ENCODE peak calls at places on chromosomes 7 and 10, in four cellular contexts. F is IMR-90, O is adrenal gland, V is ovary. L is an unnamed sample.

GRCh38 chr7:81499262-81500116 is 270.4 kb downstream of the HGF start:
- DNase-seq in F (peak; percentile 89), O (peak; percentile 26), V (no peak), L (peak; percentile 49)

GRCh38 chr10:48523820-48524758 is 80.8 kb downstream of the ARHGAP22 start:
- DNase-seq in F (no peak), O (peak; percentile 23), V (peak; percentile 60), L (no peak)

GRCh38 chr10:130027716-130028464 is 63.8 kb upstream of the EBF3 start:
- DNase-seq in F (no peak), O (peak; percentile 4), V (no peak), L (no peak)

GRCh38 chr10:5942001-5942400 is 35.3 kb downstream of the IL15RA start:
- DNase-seq in F (no peak), O (no peak), V (no peak), L (no peak)

GRCh38 chr10:77458986-77459590 is 178.5 kb downstream of the KCNMA1 start:
- DNase-seq in F (peak; percentile 49), O (no peak), V (no peak), L (no peak)

GRCh38 chr7:17593854-17594419 is 295.5 kb downstream of the AHR start:
- DNase-seq in F (peak; percentile 18), O (no peak), V (no peak), L (no peak)

GRCh38 chr7:5451391-5451790 is 27.8 kb upstream of the TNRC18 start:
- DNase-seq in F (no peak), O (no peak), V (no peak), L (no peak)

GRCh38 chr7:2518101-2518500 is 1.5 kb upstream of the LFNG start:
- DNase-seq in F (no peak), O (no peak), V (no peak), L (no peak)

GRCh38 chr10:113752553-113752952 is 1.1 kb downstream of the PLEKHS1 start:
- DNase-seq in F (no peak), O (no peak), V (no peak), L (no peak)

GRCh38 chr7:16918288-16918895 is 36.6 kb upstream of the AGR3 start:
- DNase-seq in F (peak; percentile 64), O (peak; percentile 54), V (no peak), L (peak; percentile 28)

GRCh38 chr10:44234471-44234850 is 150.4 kb downstream of the CXCL12 start:
- DNase-seq in F (no peak), O (no peak), V (no peak), L (no peak)

GRCh38 chr7:1099637-1100036 is 11.7 kb downstream of the GPER1 start:
- DNase-seq in F (no peak), O (no peak), V (no peak), L (no peak)

GRCh38 chr7:158049271-158049670 is 538.4 kb downstream of the PTPRN2 start:
- DNase-seq in F (no peak), O (no peak), V (no peak), L (no peak)

GRCh38 chr10:42583828-42584227 is 54.5 kb downstream of the ZNF33B start:
- DNase-seq in F (no peak), O (no peak), V (no peak), L (no peak)

GRCh38 chr7:106114735-106115383 is 2.7 kb upstream of the SYPL1 start:
- DNase-seq in F (no peak), O (no peak), V (no peak), L (no peak)

GRCh38 chr7:158894825-158895224 is 38.5 kb downstream of the DYNC2I1 start:
- DNase-seq in F (no peak), O (no peak), V (no peak), L (no peak)

GRCh38 chr7:16801111-16801542 is 3.7 kb downstream of the AGR2 start:
- DNase-seq in F (peak; percentile 83), O (peak; percentile 31), V (no peak), L (no peak)

GRCh38 chr7:99379043-99379577 is 4.6 kb downstream of the ARPC1B start:
- DNase-seq in F (peak; percentile 88), O (peak; percentile 59), V (no peak), L (no peak)

GRCh38 chr7:82194011-82194410 is 249.6 kb downstream of the CACNA2D1 start:
- DNase-seq in F (peak; percentile 66), O (peak; percentile 82), V (no peak), L (no peak)

GRCh38 chr7:72411419-72411818 is 719 bp downstream of the CALN1 start:
- DNase-seq in F (no peak), O (no peak), V (no peak), L (no peak)

GRCh38 chr7:138889566-138889965 is 91.6 kb upstream of the ATP6V0A4 start:
- DNase-seq in F (peak; percentile 52), O (no peak), V (no peak), L (no peak)

GRCh38 chr10:49089152-49089788 is 26.1 kb downstream of the VSTM4 start:
- DNase-seq in F (no peak), O (no peak), V (no peak), L (no peak)

GRCh38 chr10:7505196-7505595 is 94.4 kb upstream of the SFMBT2 start:
- DNase-seq in F (no peak), O (no peak), V (no peak), L (no peak)

GRCh38 chr10:70466951-70467350 is 11.6 kb upstream of the PALD1 start:
- DNase-seq in F (no peak), O (no peak), V (no peak), L (no peak)

GRCh38 chr7:98559958-98560357 is 57.1 kb upstream of the NPTX2 start:
- DNase-seq in F (no peak), O (no peak), V (no peak), L (no peak)

GRCh38 chr10:89042547-89042946 is 51.9 kb downstream of the FAS start:
- DNase-seq in F (no peak), O (no peak), V (no peak), L (no peak)

GRCh38 chr10:33106767-33107166 is 148.7 kb upstream of the ITGB1 start:
- DNase-seq in F (no peak), O (no peak), V (no peak), L (no peak)

GRCh38 chr7:92255308-92255707 is 9.5 kb downstream of the ANKIB1 start:
- DNase-seq in F (peak; percentile 93), O (peak; percentile 64), V (no peak), L (no peak)

GRCh38 chr7:45920543-45921380 is at the start of gene IGFBP3:
- DNase-seq in F (peak; percentile 69), O (peak; percentile 15), V (peak; percentile 44), L (peak; percentile 36)

GRCh38 chr10:29370612-29371092 is 81.8 kb downstream of the LYZL1 start:
- DNase-seq in F (no peak), O (no peak), V (no peak), L (no peak)

GRCh38 chr7:4739528-4739992 is 35.9 kb upstream of the AP5Z1 start:
- DNase-seq in F (peak; percentile 38), O (peak; percentile 66), V (no peak), L (no peak)

DNA sequence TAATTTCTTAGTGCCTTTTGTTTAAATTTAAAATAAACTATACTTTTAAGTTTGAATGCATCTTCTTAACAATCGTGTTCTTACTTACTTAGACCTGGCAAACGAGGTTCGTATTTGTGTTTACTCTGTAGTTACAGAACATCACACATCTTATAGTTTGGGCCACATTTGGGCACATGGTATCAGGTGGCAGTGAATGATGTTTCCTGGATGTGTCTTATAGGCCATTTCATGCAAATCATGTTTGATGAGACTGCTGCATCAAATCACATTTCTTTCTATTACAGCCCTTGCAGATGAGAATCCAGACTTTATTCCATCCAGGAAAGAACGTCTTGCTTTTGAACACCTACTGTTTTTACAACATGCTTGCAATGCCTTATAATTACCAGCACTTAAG is 78.5 kb downstream of the RBM33 start:
- DNase-seq in F (no peak), O (no peak), V (no peak), L (no peak)
- H3K4me3 ChIP-seq in F (no peak overlapping the region), O (no peak overlapping the region), V (no peak overlapping the region), L (no peak overlapping the region)

GRCh38 chr7:103347507-103348267 is at the start of gene PSMC2:
- DNase-seq in F (peak; percentile 94), O (peak; percentile 83), V (peak; percentile 74), L (peak; percentile 73)
- TF ChIP-seq POLR2A in F (peak; percentile 71), O (peak; percentile 74), V (peak; percentile 34), L (no peak)

GRCh38 chr7:40133561-40134427 is 628 bp downstream of the MPLKIP start:
- DNase-seq in F (peak; percentile 4), O (peak; percentile 26), V (no peak), L (no peak)
- H3K27ac ChIP-seq in F (peak overlapping the region; percentile 75), O (peak overlapping the region; percentile 92), V (peak overlapping the region; percentile 59), L (peak overlapping the region; percentile 94)

GRCh38 chr10:93579089-93579488 is 12.6 kb downstream of the FFAR4 start:
- DNase-seq in F (peak; percentile 22), O (no peak), V (no peak), L (no peak)

GRCh38 chr10:93577565-93577964 is 11.1 kb downstream of the FFAR4 start:
- DNase-seq in F (no peak), O (no peak), V (no peak), L (no peak)

GRCh38 chr10:93580824-93581223 is 14.4 kb downstream of the FFAR4 start:
- DNase-seq in F (peak; percentile 33), O (no peak), V (no peak), L (no peak)

GRCh38 chr10:93576888-93577287 is 10.4 kb downstream of the FFAR4 start:
- DNase-seq in F (no peak), O (no peak), V (no peak), L (peak; percentile 49)

DNA sequence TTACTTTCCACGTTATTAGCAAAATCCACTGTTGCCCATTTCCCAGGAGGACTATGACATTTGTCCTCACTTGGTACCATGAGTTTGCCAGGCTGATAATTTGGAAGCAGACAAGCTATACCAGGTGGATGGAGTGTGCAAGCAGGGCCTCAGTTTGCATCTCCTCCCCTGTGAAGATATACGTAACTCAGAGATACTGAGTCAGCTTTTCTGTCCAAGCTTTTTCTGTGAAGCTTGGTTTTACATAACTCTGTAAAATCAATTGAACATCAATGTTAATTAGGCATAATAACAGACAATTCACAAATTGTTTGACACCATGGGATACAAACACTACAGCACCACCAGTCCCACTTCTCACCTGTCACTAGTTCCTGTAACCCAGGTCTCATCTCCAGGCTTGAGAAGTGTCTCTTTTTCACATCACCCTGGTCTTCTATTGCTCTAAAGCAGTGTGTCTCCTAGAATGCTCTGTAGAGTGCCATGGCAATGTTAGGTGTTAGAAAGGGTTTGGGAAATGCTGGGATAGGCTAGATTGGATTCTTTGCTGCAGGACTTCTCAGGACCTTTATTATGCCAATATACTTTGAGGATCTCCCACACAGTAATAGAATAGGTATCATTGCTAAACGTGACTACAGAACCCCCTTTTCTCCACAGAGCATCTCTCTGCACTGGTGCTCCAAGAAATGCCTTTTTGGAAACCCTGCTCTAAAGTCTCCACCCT is 13.7 kb downstream of the FFAR4 start:
- DNase-seq in F (no peak), O (no peak), V (no peak), L (no peak)
- H3K4me3 ChIP-seq in F (no peak overlapping the region), O (no peak overlapping the region), V (no peak overlapping the region), L (no peak overlapping the region)

DNA sequence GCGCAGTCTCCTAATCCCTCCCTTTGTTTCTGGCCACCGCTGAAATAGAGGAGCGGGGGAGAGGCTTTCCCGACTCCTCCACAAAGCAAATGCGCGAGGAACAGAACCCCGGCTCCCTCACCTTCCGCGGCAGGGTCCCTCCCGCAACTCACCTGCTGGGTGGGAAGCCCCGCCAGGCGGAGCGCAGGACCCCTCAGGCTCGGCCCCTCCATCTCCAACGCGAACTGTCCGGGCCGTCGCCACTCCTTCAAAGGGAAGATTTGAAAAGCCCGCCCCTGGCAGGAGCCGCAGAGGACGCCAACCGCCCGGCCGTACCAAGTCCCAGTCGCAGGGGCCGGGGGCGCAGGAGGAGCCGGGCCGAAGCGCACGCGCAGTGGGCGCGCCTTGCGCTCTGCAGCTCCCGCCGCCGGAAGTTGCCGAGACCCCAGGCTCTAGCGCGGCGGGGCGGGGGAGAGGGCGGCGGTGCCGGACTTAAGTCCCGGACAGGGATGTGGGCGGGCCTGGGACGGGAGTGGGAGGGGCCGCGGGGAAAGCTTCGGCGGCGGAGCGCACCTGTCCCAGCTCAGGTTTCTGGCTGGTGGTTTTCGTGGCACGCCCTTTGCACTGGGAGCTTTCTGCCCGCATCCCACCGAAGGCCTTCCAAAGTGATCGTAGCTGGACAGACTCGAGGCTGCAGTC is at the start of gene RTKN2:
- DNase-seq in F (peak; percentile 76), O (peak; percentile 70), V (peak; percentile 69), L (peak; percentile 77)
- TF ChIP-seq POLR2A in F (peak; percentile 35), O (no peak), V (no peak), L (peak; percentile 41)

L was measured in prostate gland.